ENCODE peak calls at places on chromosomes 7 and 10, in four cellular contexts. D is GF-D8, N is H9, F is posterior cingulate gyrus. P is an unnamed sample.

GRCh38 chr7:47759056-47759706 is 177.3 kb upstream of the TNS3 start:
- DNase-seq in D (no peak), N (no peak), F (no peak), P (no peak)

GRCh38 chr7:44378744-44379143 is 53.4 kb upstream of the CAMK2B start:
- DNase-seq in D (no peak), N (no peak), F (no peak), P (no peak)

GRCh38 chr10:19918800-19919199 is 102.6 kb downstream of the PLXDC2 start:
- DNase-seq in D (no peak), N (no peak), F (no peak), P (no peak)

GRCh38 chr7:44184221-44184873 is 4.9 kb downstream of the GCK start:
- DNase-seq in D (no peak), N (no peak), F (no peak), P (no peak)

GRCh38 chr7:55158541-55158940 is 139.7 kb downstream of the EGFR start:
- DNase-seq in D (no peak), N (no peak), F (no peak), P (no peak)

GRCh38 chr7:24456526-24457214 is 116.6 kb upstream of the PALS2 start:
- DNase-seq in D (no peak), N (no peak), F (no peak), P (no peak)

GRCh38 chr7:42833411-42833810 is 78.5 kb downstream of the C7orf25 start:
- DNase-seq in D (no peak), N (no peak), F (no peak), P (no peak)

GRCh38 chr10:87864497-87865059 is 1.2 kb downstream of the PTEN start:
- DNase-seq in D (no peak), N (no peak), F (no peak), P (no peak)

GRCh38 chr7:115146148-115146547 is 224.3 kb downstream of the MDFIC start:
- DNase-seq in D (no peak), N (no peak), F (no peak), P (no peak)

GRCh38 chr7:537911-538634 is 18.4 kb upstream of the PDGFA start:
- DNase-seq in D (no peak), N (peak; percentile 74), F (no peak), P (peak; percentile 96)

GRCh38 chr10:46050956-46051355 is 4.9 kb upstream of the MSMB start:
- DNase-seq in D (no peak), N (no peak), F (no peak), P (no peak)

GRCh38 chr10:67767245-67767644 is 70.7 kb downstream of the DNAJC12 start:
- DNase-seq in D (no peak), N (no peak), F (no peak), P (no peak)

GRCh38 chr7:149224352-149224751 is 15.1 kb upstream of the ZNF212 start:
- DNase-seq in D (no peak), N (no peak), F (no peak), P (no peak)

GRCh38 chr7:121395494-121395960 is 581 bp downstream of the FAM3C start:
- DNase-seq in D (no peak), N (peak; percentile 52), F (no peak), P (peak; percentile 51)

GRCh38 chr10:2246747-2247146 is 509.4 kb upstream of the ADARB2 start:
- DNase-seq in D (no peak), N (no peak), F (no peak), P (no peak)

GRCh38 chr10:6394084-6394483 is 186.0 kb downstream of the PRKCQ start:
- DNase-seq in D (no peak), N (no peak), F (no peak), P (peak; percentile 47)

GRCh38 chr7:129529643-129530042 is 27.3 kb downstream of the SMKR1 start:
- DNase-seq in D (no peak), N (peak; percentile 47), F (no peak), P (no peak)